ENCODE peak calls at places on chromosomes 13 and 19, in nine cellular contexts. One of them, this sample, is unnamed.

GRCh38 chr19:18023596-18024212 is 15.7 kb downstream of the ARRDC2 start:
- DNase-seq in thyroid gland: peak; percentile 60
- DNase-seq in GM23248: no peak
- DNase-seq in dermis microvascular lymphatic vessel endothelial cell: peak; percentile 100
- DNase-seq in right atrium auricular region: peak; percentile 96
- DNase-seq in stimulated activated CD4-positive, alpha-beta T cell treated with anti-CD3 and anti-CD28 coated beads, Interleukin-15, amount 100 ng/mL, for 48 hours: no peak
- DNase-seq in colonic mucosa: peak; percentile 72
- DNase-seq in Panc1: no peak
- DNase-seq in EL: no peak
- DNase-seq in this sample: peak; percentile 78

GRCh38 chr19:41350735-41351338 is 2.9 kb downstream of the TGFB1 start:
- DNase-seq in colonic mucosa: no peak
- DNase-seq in right atrium auricular region: no peak
- DNase-seq in GM23248: peak; percentile 53
- DNase-seq in thyroid gland: no peak
- DNase-seq in Panc1: no peak
- DNase-seq in stimulated activated CD4-positive, alpha-beta T cell treated with anti-CD3 and anti-CD28 coated beads, Interleukin-15, amount 100 ng/mL, for 48 hours: no peak
- DNase-seq in EL: peak; percentile 34
- DNase-seq in dermis microvascular lymphatic vessel endothelial cell: peak; percentile 50
- DNase-seq in this sample: no peak

GRCh38 chr19:39498262-39499081 is at the start of gene DLL3:
- DNase-seq in thyroid gland: no peak
- DNase-seq in EL: peak; percentile 24
- DNase-seq in colonic mucosa: no peak
- DNase-seq in Panc1: peak; percentile 99
- DNase-seq in stimulated activated CD4-positive, alpha-beta T cell treated with anti-CD3 and anti-CD28 coated beads, Interleukin-15, amount 100 ng/mL, for 48 hours: no peak
- DNase-seq in GM23248: peak; percentile 57
- DNase-seq in right atrium auricular region: no peak
- DNase-seq in dermis microvascular lymphatic vessel endothelial cell: peak; percentile 30
- DNase-seq in this sample: no peak

GRCh38 chr13:26074706-26075105 is 22.9 kb upstream of the SHISA2 start:
- DNase-seq in stimulated activated CD4-positive, alpha-beta T cell treated with anti-CD3 and anti-CD28 coated beads, Interleukin-15, amount 100 ng/mL, for 48 hours: no peak
- DNase-seq in right atrium auricular region: no peak
- DNase-seq in Panc1: no peak
- DNase-seq in thyroid gland: peak; percentile 46
- DNase-seq in dermis microvascular lymphatic vessel endothelial cell: no peak
- DNase-seq in colonic mucosa: no peak
- DNase-seq in GM23248: peak; percentile 26
- DNase-seq in EL: peak; percentile 77
- DNase-seq in this sample: no peak

GRCh38 chr13:99878921-99879610 is 92.5 kb downstream of the ZIC5 start:
- DNase-seq in colonic mucosa: no peak
- DNase-seq in right atrium auricular region: no peak
- DNase-seq in GM23248: no peak
- DNase-seq in Panc1: no peak
- DNase-seq in thyroid gland: no peak
- DNase-seq in EL: no peak
- DNase-seq in dermis microvascular lymphatic vessel endothelial cell: no peak
- DNase-seq in stimulated activated CD4-positive, alpha-beta T cell treated with anti-CD3 and anti-CD28 coated beads, Interleukin-15, amount 100 ng/mL, for 48 hours: no peak
- DNase-seq in this sample: no peak

GRCh38 chr19:38784224-38784623 is 4.8 kb upstream of the LGALS7B start:
- DNase-seq in stimulated activated CD4-positive, alpha-beta T cell treated with anti-CD3 and anti-CD28 coated beads, Interleukin-15, amount 100 ng/mL, for 48 hours: no peak
- DNase-seq in colonic mucosa: peak; percentile 61
- DNase-seq in Panc1: no peak
- DNase-seq in GM23248: no peak
- DNase-seq in right atrium auricular region: no peak
- DNase-seq in thyroid gland: no peak
- DNase-seq in dermis microvascular lymphatic vessel endothelial cell: no peak
- DNase-seq in EL: no peak
- DNase-seq in this sample: no peak

GRCh38 chr13:25581351-25581750 is 209.6 kb downstream of the ATP8A2 start:
- DNase-seq in right atrium auricular region: no peak
- DNase-seq in GM23248: no peak
- DNase-seq in Panc1: no peak
- DNase-seq in thyroid gland: no peak
- DNase-seq in stimulated activated CD4-positive, alpha-beta T cell treated with anti-CD3 and anti-CD28 coated beads, Interleukin-15, amount 100 ng/mL, for 48 hours: no peak
- DNase-seq in dermis microvascular lymphatic vessel endothelial cell: no peak
- DNase-seq in colonic mucosa: no peak
- DNase-seq in EL: no peak
- DNase-seq in this sample: no peak

GRCh38 chr19:13053761-13054604 is 48.7 kb downstream of the LYL1 start:
- DNase-seq in colonic mucosa: peak; percentile 70
- DNase-seq in stimulated activated CD4-positive, alpha-beta T cell treated with anti-CD3 and anti-CD28 coated beads, Interleukin-15, amount 100 ng/mL, for 48 hours: no peak
- DNase-seq in Panc1: peak; percentile 38
- DNase-seq in dermis microvascular lymphatic vessel endothelial cell: peak; percentile 83
- DNase-seq in right atrium auricular region: peak; percentile 97
- DNase-seq in thyroid gland: peak; percentile 97
- DNase-seq in EL: peak; percentile 98
- DNase-seq in GM23248: peak; percentile 95
- DNase-seq in this sample: peak; percentile 98

GRCh38 chr13:46164661-46165060 is 17.3 kb downstream of the LCP1 start:
- DNase-seq in thyroid gland: no peak
- DNase-seq in GM23248: no peak
- DNase-seq in Panc1: no peak
- DNase-seq in dermis microvascular lymphatic vessel endothelial cell: no peak
- DNase-seq in stimulated activated CD4-positive, alpha-beta T cell treated with anti-CD3 and anti-CD28 coated beads, Interleukin-15, amount 100 ng/mL, for 48 hours: no peak
- DNase-seq in EL: no peak
- DNase-seq in colonic mucosa: no peak
- DNase-seq in right atrium auricular region: no peak
- DNase-seq in this sample: no peak

GRCh38 chr13:99741979-99742378 is 229.6 kb downstream of the ZIC5 start:
- DNase-seq in EL: no peak
- DNase-seq in GM23248: no peak
- DNase-seq in dermis microvascular lymphatic vessel endothelial cell: no peak
- DNase-seq in thyroid gland: no peak
- DNase-seq in right atrium auricular region: no peak
- DNase-seq in Panc1: no peak
- DNase-seq in stimulated activated CD4-positive, alpha-beta T cell treated with anti-CD3 and anti-CD28 coated beads, Interleukin-15, amount 100 ng/mL, for 48 hours: no peak
- DNase-seq in colonic mucosa: peak; percentile 49
- DNase-seq in this sample: no peak

GRCh38 chr13:27619093-27619705 is 1.1 kb downstream of the LNX2 start:
- DNase-seq in GM23248: peak; percentile 72
- DNase-seq in Panc1: no peak
- DNase-seq in thyroid gland: peak; percentile 20
- DNase-seq in EL: no peak
- DNase-seq in right atrium auricular region: no peak
- DNase-seq in dermis microvascular lymphatic vessel endothelial cell: no peak
- DNase-seq in stimulated activated CD4-positive, alpha-beta T cell treated with anti-CD3 and anti-CD28 coated beads, Interleukin-15, amount 100 ng/mL, for 48 hours: no peak
- DNase-seq in colonic mucosa: peak; percentile 29
- DNase-seq in this sample: no peak

GRCh38 chr13:22126433-22127021 is 455.7 kb downstream of the FGF9 start:
- DNase-seq in stimulated activated CD4-positive, alpha-beta T cell treated with anti-CD3 and anti-CD28 coated beads, Interleukin-15, amount 100 ng/mL, for 48 hours: no peak
- DNase-seq in Panc1: no peak
- DNase-seq in EL: no peak
- DNase-seq in GM23248: no peak
- DNase-seq in thyroid gland: no peak
- DNase-seq in right atrium auricular region: no peak
- DNase-seq in colonic mucosa: no peak
- DNase-seq in dermis microvascular lymphatic vessel endothelial cell: no peak
- DNase-seq in this sample: no peak

GRCh38 chr13:110012102-110012739 is 225.8 kb upstream of the IRS2 start:
- DNase-seq in stimulated activated CD4-positive, alpha-beta T cell treated with anti-CD3 and anti-CD28 coated beads, Interleukin-15, amount 100 ng/mL, for 48 hours: no peak
- DNase-seq in thyroid gland: no peak
- DNase-seq in EL: peak; percentile 98
- DNase-seq in colonic mucosa: no peak
- DNase-seq in GM23248: peak; percentile 91
- DNase-seq in Panc1: no peak
- DNase-seq in dermis microvascular lymphatic vessel endothelial cell: peak; percentile 45
- DNase-seq in right atrium auricular region: no peak
- DNase-seq in this sample: no peak

GRCh38 chr13:20559659-20560356 is 7.1 kb upstream of the IFT88 start:
- DNase-seq in thyroid gland: no peak
- DNase-seq in Panc1: no peak
- DNase-seq in colonic mucosa: no peak
- DNase-seq in right atrium auricular region: no peak
- DNase-seq in dermis microvascular lymphatic vessel endothelial cell: no peak
- DNase-seq in GM23248: no peak
- DNase-seq in stimulated activated CD4-positive, alpha-beta T cell treated with anti-CD3 and anti-CD28 coated beads, Interleukin-15, amount 100 ng/mL, for 48 hours: no peak
- DNase-seq in EL: no peak
- DNase-seq in this sample: no peak

GRCh38 chr19:23817519-23817918 is 58.8 kb upstream of the ZNF681 start:
- DNase-seq in right atrium auricular region: no peak
- DNase-seq in Panc1: no peak
- DNase-seq in thyroid gland: peak; percentile 22
- DNase-seq in colonic mucosa: peak; percentile 27
- DNase-seq in EL: peak; percentile 31
- DNase-seq in GM23248: peak; percentile 12
- DNase-seq in stimulated activated CD4-positive, alpha-beta T cell treated with anti-CD3 and anti-CD28 coated beads, Interleukin-15, amount 100 ng/mL, for 48 hours: peak; percentile 18
- DNase-seq in dermis microvascular lymphatic vessel endothelial cell: peak; percentile 28
- DNase-seq in this sample: no peak

GRCh38 chr19:6109947-6110346 is 353 bp downstream of the RFX2 start:
- DNase-seq in stimulated activated CD4-positive, alpha-beta T cell treated with anti-CD3 and anti-CD28 coated beads, Interleukin-15, amount 100 ng/mL, for 48 hours: no peak
- DNase-seq in GM23248: peak; percentile 45
- DNase-seq in colonic mucosa: peak; percentile 44
- DNase-seq in right atrium auricular region: no peak
- DNase-seq in Panc1: no peak
- DNase-seq in thyroid gland: no peak
- DNase-seq in EL: no peak
- DNase-seq in dermis microvascular lymphatic vessel endothelial cell: no peak
- DNase-seq in this sample: no peak

GRCh38 chr19:29757551-29757950 is 42.5 kb upstream of the C19orf12 start:
- DNase-seq in EL: no peak
- DNase-seq in colonic mucosa: no peak
- DNase-seq in right atrium auricular region: no peak
- DNase-seq in thyroid gland: no peak
- DNase-seq in stimulated activated CD4-positive, alpha-beta T cell treated with anti-CD3 and anti-CD28 coated beads, Interleukin-15, amount 100 ng/mL, for 48 hours: no peak
- DNase-seq in dermis microvascular lymphatic vessel endothelial cell: no peak
- DNase-seq in GM23248: no peak
- DNase-seq in Panc1: no peak
- DNase-seq in this sample: no peak

GRCh38 chr13:98324105-98324504 is 147.0 kb upstream of the RNF113B start:
- DNase-seq in right atrium auricular region: peak; percentile 65
- DNase-seq in colonic mucosa: no peak
- DNase-seq in dermis microvascular lymphatic vessel endothelial cell: peak; percentile 17
- DNase-seq in Panc1: no peak
- DNase-seq in GM23248: peak; percentile 73
- DNase-seq in stimulated activated CD4-positive, alpha-beta T cell treated with anti-CD3 and anti-CD28 coated beads, Interleukin-15, amount 100 ng/mL, for 48 hours: no peak
- DNase-seq in thyroid gland: no peak
- DNase-seq in EL: no peak
- DNase-seq in this sample: no peak

GRCh38 chr13:64662887-64663593 is 2567.1 kb downstream of the PCDH9 start:
- DNase-seq in right atrium auricular region: no peak
- DNase-seq in GM23248: no peak
- DNase-seq in dermis microvascular lymphatic vessel endothelial cell: no peak
- DNase-seq in EL: no peak
- DNase-seq in stimulated activated CD4-positive, alpha-beta T cell treated with anti-CD3 and anti-CD28 coated beads, Interleukin-15, amount 100 ng/mL, for 48 hours: no peak
- DNase-seq in Panc1: no peak
- DNase-seq in colonic mucosa: no peak
- DNase-seq in thyroid gland: no peak
- DNase-seq in this sample: no peak

GRCh38 chr19:50968709-50969412 is 530 bp downstream of the KLK6 start:
- DNase-seq in dermis microvascular lymphatic vessel endothelial cell: no peak
- DNase-seq in EL: no peak
- DNase-seq in stimulated activated CD4-positive, alpha-beta T cell treated with anti-CD3 and anti-CD28 coated beads, Interleukin-15, amount 100 ng/mL, for 48 hours: no peak
- DNase-seq in right atrium auricular region: no peak
- DNase-seq in thyroid gland: no peak
- DNase-seq in colonic mucosa: no peak
- DNase-seq in GM23248: no peak
- DNase-seq in Panc1: no peak
- DNase-seq in this sample: no peak